ENCODE peak calls at places on chromosomes 5 and 9, in seven cellular contexts. K is spleen, Z is heart left ventricle, A is MM.1S, F is tibial nerve, V is K562, C is esophagus squamous epithelium. P is an unnamed sample. For H3K4me1, the result is how much of the 10 kb centered on the place peaks cover.

GRCh38 chr9:133379153-133380086 is 3.3 kb downstream of the STKLD1 start:
- DNase-seq in K (no peak), Z (no peak), A (no peak), F (no peak), V (no peak), C (no peak), P (no peak)

GRCh38 chr5:17305964-17306725 is 88.7 kb downstream of the BASP1 start:
- DNase-seq in K (no peak), Z (no peak), A (no peak), F (no peak), V (no peak), C (no peak), P (peak)

GRCh38 chr9:15249042-15249818 is 57.8 kb downstream of the TTC39B start:
- DNase-seq in K (no peak), Z (no peak), A (no peak), F (no peak), V (no peak), C (no peak), P (no peak)

GRCh38 chr5:10747678-10748622 is 13.1 kb downstream of the DAP start:
- DNase-seq in K (no peak), Z (no peak), A (no peak), F (no peak), V (no peak), C (no peak), P (no peak)

GRCh38 chr5:68315679-68316271 is 100.2 kb downstream of the PIK3R1 start:
- DNase-seq in K (peak), Z (no peak), A (peak), F (no peak), V (no peak), C (no peak), P (no peak)

GRCh38 chr5:90621848-90622247 is 63.3 kb downstream of the ADGRV1 start:
- DNase-seq in K (no peak), Z (no peak), A (peak), F (no peak), V (no peak), C (no peak), P (no peak)

GRCh38 chr5:36661446-36662220 is 55.2 kb downstream of the SLC1A3 start:
- DNase-seq in K (no peak), Z (no peak), A (no peak), F (no peak), V (no peak), C (no peak), P (no peak)

GRCh38 chr9:18238254-18238653 is 235.7 kb upstream of the ADAMTSL1 start:
- DNase-seq in K (no peak), Z (no peak), A (no peak), F (no peak), V (no peak), C (no peak), P (no peak)

GRCh38 chr5:21919417-21920022 is 933.6 kb downstream of the CDH12 start:
- DNase-seq in K (no peak), Z (no peak), A (peak), F (no peak), V (peak), C (no peak), P (no peak)

GRCh38 chr9:104876587-104876986 is 51.4 kb downstream of the ABCA1 start:
- DNase-seq in K (no peak), Z (no peak), A (no peak), F (no peak), V (no peak), C (no peak), P (no peak)

GRCh38 chr5:53937467-53937866 is 372.9 kb downstream of the ARL15 start:
- DNase-seq in K (no peak), Z (no peak), A (no peak), F (no peak), V (no peak), C (no peak), P (no peak)

GRCh38 chr9:114472765-114473446 is 32.4 kb downstream of the WHRN start:
- DNase-seq in K (no peak), Z (no peak), A (no peak), F (no peak), V (no peak), C (no peak), P (no peak)

GRCh38 chr5:15752886-15753285 is 252.9 kb downstream of the FBXL7 start:
- DNase-seq in K (no peak), Z (peak), A (no peak), F (no peak), V (no peak), C (no peak), P (no peak)

GRCh38 chr5:125026900-125027731 is 280.7 kb upstream of the ZNF608 start:
- DNase-seq in K (no peak), Z (no peak), A (no peak), F (no peak), V (no peak), C (no peak), P (peak)

GRCh38 chr5:134551891-134552290 is 26.4 kb downstream of the JADE2 start:
- DNase-seq in K (no peak), Z (no peak), A (no peak), F (no peak), V (no peak), C (no peak), P (no peak)

GRCh38 chr9:131467214-131467935 is 35.3 kb upstream of the POMT1 start:
- DNase-seq in K (peak), Z (no peak), A (no peak), F (no peak), V (no peak), C (no peak), P (no peak)

GRCh38 chr5:59786271-59786805 is 107.2 kb downstream of the PDE4D start:
- DNase-seq in K (no peak), Z (no peak), A (no peak), F (no peak), V (no peak), C (no peak), P (no peak)

GRCh38 chr9:132114102-132114707 is 34.5 kb upstream of the MED27 start:
- DNase-seq in K (no peak), Z (peak), A (peak), F (peak), V (peak), C (no peak), P (peak)

GRCh38 chr5:87081511-87082372 is 185.9 kb upstream of the RASA1 start:
- DNase-seq in K (no peak), Z (no peak), A (peak), F (no peak), V (peak), C (no peak), P (peak)

GRCh38 chr5:155726267-155726666 is 600.7 kb upstream of the SGCD start:
- DNase-seq in K (no peak), Z (no peak), A (no peak), F (no peak), V (no peak), C (no peak), P (no peak)

GRCh38 chr9:110069326-110070248 is 138.4 kb downstream of the C9orf152 start:
- DNase-seq in K (no peak), Z (no peak), A (no peak), F (no peak), V (no peak), C (no peak), P (peak)

GRCh38 chr9:19409406-19410194 is 791 bp downstream of the ACER2 start:
- DNase-seq in K (peak), Z (peak), A (no peak), F (no peak), V (peak), C (no peak), P (no peak)

GRCh38 chr5:67996596-67996995 is 219.0 kb upstream of the PIK3R1 start:
- DNase-seq in K (no peak), Z (no peak), A (no peak), F (no peak), V (no peak), C (no peak), P (no peak)

GRCh38 chr9:131608469-131609115 is 63.3 kb downstream of the PRRT1B start:
- DNase-seq in K (no peak), Z (peak), A (no peak), F (peak), V (no peak), C (no peak), P (peak)

DNA sequence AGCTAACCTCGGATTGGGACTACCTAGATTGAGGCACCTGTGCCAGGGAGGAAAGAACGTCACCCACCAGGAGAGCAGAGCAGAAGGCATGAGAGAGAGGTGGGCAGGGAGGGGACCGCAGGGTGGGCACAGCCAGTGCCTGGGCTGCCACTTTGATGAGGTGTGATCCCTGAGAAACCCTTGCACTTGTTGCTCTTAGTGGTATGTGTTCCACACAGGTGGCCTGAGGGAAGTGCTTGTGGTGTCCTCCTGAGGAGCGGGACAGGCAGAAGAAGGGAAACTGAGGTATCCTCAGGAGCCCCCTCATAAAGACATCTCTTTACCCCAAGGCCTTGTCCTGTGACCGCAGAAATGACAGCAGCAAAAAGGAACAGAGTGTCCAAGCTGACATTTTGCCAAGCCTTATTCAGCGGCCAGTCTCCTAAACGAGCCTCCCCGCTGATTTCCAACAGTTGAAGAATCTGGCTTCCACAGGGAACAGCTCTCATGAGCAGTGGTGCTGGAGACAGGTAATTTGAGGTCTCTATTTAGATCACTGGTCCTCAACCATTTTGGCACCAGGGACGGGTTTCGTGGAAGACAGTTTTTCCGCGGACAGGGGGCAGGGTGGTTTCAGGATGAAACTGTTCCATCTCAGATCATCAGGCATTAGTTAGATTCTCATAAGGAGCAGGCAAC is 82.4 kb downstream of the FOXD1 start:
- DNase-seq in K (no peak), Z (no peak), A (no peak), F (no peak), V (no peak), C (no peak), P (no peak)
- H3K4me1 ChIP-seq in K (under half), Z (under half), A (under half), F (under half), V (under half), C (under half), P (under half)

GRCh38 chr9:121303456-121304451 is 35.8 kb downstream of the GSN start:
- DNase-seq in K (peak), Z (no peak), A (no peak), F (peak), V (no peak), C (no peak), P (no peak)

GRCh38 chr9:121302786-121303185 is 34.8 kb downstream of the GSN start:
- DNase-seq in K (peak), Z (no peak), A (no peak), F (peak), V (no peak), C (no peak), P (no peak)

GRCh38 chr9:121300283-121301119 is 32.5 kb downstream of the GSN start:
- DNase-seq in K (peak), Z (no peak), A (no peak), F (peak), V (no peak), C (no peak), P (no peak)

GRCh38 chr9:121302341-121302740 is 34.4 kb downstream of the GSN start:
- DNase-seq in K (peak), Z (no peak), A (no peak), F (peak), V (no peak), C (no peak), P (no peak)

DNA sequence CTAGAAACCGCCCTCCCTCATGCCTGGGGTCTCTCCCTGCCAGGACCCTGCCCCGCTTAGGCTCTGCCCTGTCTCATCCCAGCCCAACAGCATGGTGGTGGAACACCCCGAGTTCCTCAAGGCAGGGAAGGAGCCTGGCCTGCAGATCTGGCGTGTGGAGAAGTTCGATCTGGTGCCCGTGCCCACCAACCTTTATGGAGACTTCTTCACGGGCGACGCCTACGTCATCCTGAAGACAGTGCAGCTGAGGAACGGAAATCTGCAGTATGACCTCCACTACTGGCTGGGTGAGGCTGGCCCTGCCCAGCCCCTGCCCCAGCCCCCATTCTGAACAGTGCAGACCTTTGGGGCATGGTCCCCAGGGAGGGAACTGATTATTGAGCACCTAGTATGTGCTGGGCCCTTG is 33.9 kb downstream of the GSN start:
- DNase-seq in K (peak), Z (no peak), A (no peak), F (peak), V (no peak), C (no peak), P (no peak)
- H3K4me3 ChIP-seq in K (no peak), Z (peak), A (no peak), F (peak), V (no peak), C (peak), P (no peak)

GRCh38 chr9:86353591-86354047 is 591 bp downstream of the TUT7 start:
- DNase-seq in K (no peak), Z (no peak), A (peak), F (no peak), V (peak), C (no peak), P (peak)

GRCh38 chr9:86350006-86350755 is 4.0 kb downstream of the TUT7 start:
- DNase-seq in K (no peak), Z (no peak), A (no peak), F (no peak), V (peak), C (no peak), P (no peak)

GRCh38 chr9:86354048-86354881 is at the start of gene TUT7:
- DNase-seq in K (peak), Z (peak), A (peak), F (peak), V (peak), C (peak), P (peak)

GRCh38 chr9:86352440-86353106 is 1.6 kb downstream of the TUT7 start:
- DNase-seq in K (no peak), Z (no peak), A (peak), F (no peak), V (peak), C (no peak), P (no peak)

GRCh38 chr9:86351897-86352296 is 2.3 kb downstream of the TUT7 start:
- DNase-seq in K (no peak), Z (no peak), A (peak), F (no peak), V (no peak), C (no peak), P (no peak)
- H3K4me1 ChIP-seq in K (half or more), Z (half or more), A (under half), F (under half), V (under half), C (under half), P (under half)

GRCh38 chr9:121067655-121068054 is 7.1 kb upstream of the CNTRL start:
- DNase-seq in K (no peak), Z (no peak), A (no peak), F (no peak), V (no peak), C (no peak), P (no peak)

GRCh38 chr9:121071356-121071755 is 3.4 kb upstream of the CNTRL start:
- DNase-seq in K (no peak), Z (no peak), A (peak), F (no peak), V (no peak), C (no peak), P (no peak)

GRCh38 chr9:121074370-121075250 is at the start of gene CNTRL:
- DNase-seq in K (peak), Z (peak), A (peak), F (peak), V (peak), C (peak), P (peak)

GRCh38 chr9:121075251-121076036 is 689 bp downstream of the CNTRL start:
- DNase-seq in K (no peak), Z (no peak), A (peak), F (no peak), V (no peak), C (no peak), P (no peak)

GRCh38 chr9:121073038-121073437 is 1.7 kb upstream of the CNTRL start:
- DNase-seq in K (no peak), Z (no peak), A (no peak), F (no peak), V (no peak), C (no peak), P (peak)
- H3K4me3 ChIP-seq in K (peak), Z (peak), A (no peak), F (no peak), V (no peak), C (no peak), P (no peak)

GRCh38 chr5:170296036-170296934 is 1.3 kb downstream of the LCP2 start:
- DNase-seq in K (no peak), Z (no peak), A (peak), F (no peak), V (peak), C (no peak), P (no peak)

GRCh38 chr5:170289749-170290148 is 7.8 kb downstream of the LCP2 start:
- DNase-seq in K (no peak), Z (no peak), A (no peak), F (no peak), V (no peak), C (no peak), P (no peak)

GRCh38 chr5:170293273-170293672 is 4.3 kb downstream of the LCP2 start:
- DNase-seq in K (peak), Z (peak), A (no peak), F (no peak), V (no peak), C (peak), P (peak)

GRCh38 chr5:170291324-170291847 is 6.2 kb downstream of the LCP2 start:
- DNase-seq in K (no peak), Z (no peak), A (no peak), F (no peak), V (no peak), C (no peak), P (no peak)

GRCh38 chr5:170292509-170292908 is 5.1 kb downstream of the LCP2 start:
- DNase-seq in K (no peak), Z (no peak), A (no peak), F (no peak), V (no peak), C (no peak), P (no peak)
- H3K4me1 ChIP-seq in K (half or more), Z (under half), A (under half), F (under half), V (under half), C (under half), P (under half)

GRCh38 chr9:136372006-136372405 is 1.5 kb downstream of the CARD9 start:
- DNase-seq in K (no peak), Z (no peak), A (no peak), F (no peak), V (no peak), C (no peak), P (no peak)
- H3K4me3 ChIP-seq in K (peak), Z (no peak), A (no peak), F (no peak), V (peak), C (no peak), P (no peak)

GRCh38 chr9:137354153-137354844 is 52.2 kb upstream of the NRARP start:
- DNase-seq in K (no peak), Z (peak), A (no peak), F (no peak), V (no peak), C (no peak), P (no peak)
- H3K4me1 ChIP-seq in K (under half), Z (under half), A (under half), F (under half), V (under half), C (under half), P (under half)

DNA sequence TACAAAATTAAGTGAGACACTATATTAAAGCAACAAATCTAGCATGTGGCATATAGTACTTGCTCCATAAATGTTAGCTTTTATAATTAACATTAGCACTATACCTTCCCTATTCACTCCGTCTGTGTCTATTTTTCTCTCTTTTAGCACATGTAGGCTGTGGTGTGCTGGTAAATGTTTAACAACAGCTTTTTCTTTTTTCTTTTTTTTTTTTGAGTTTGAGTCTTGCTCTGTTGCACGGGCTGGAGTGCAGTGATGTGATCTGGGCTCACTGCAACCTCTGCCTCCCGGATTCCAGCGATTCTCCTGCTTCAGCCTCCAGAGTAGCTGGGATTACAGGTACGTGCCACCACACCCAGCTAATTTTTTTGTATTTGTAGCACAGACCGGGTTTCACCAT is 62.1 kb downstream of the SPRY4 start:
- DNase-seq in K (no peak), Z (no peak), A (no peak), F (no peak), V (no peak), C (no peak), P (no peak)
- H3K4me3 ChIP-seq in K (no peak), Z (no peak), A (no peak), F (no peak), V (no peak), C (no peak), P (no peak)

DNA sequence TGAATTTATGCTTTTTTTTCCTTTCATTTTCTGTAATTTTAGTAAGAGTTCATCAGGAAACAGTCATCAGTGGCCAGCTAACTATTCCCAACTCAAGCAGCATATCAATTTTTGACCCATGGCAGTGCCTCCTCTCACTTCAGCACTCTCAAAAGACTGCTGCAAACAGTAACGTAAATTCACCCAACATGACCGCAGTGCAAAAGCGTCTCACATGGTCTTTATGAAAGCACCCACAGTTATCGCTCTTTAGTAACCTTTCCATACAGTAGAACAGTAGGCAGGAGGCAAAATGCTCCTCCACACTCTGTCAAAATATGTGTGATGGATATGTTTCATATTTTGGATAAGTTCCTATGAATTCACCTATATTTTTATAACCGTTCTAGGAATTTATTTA is 48.6 kb downstream of the PARP8 start:
- DNase-seq in K (no peak), Z (no peak), A (no peak), F (no peak), V (no peak), C (no peak), P (no peak)
- H3K4me1 ChIP-seq in K (half or more), Z (under half), A (under half), F (under half), V (under half), C (under half), P (under half)